ENCODE peak calls at places on chromosomes 2 and 18, in five cellular contexts. M, N, I, F and S are unnamed samples.

GRCh38 chr18:36446059-36446458 is 148.5 kb downstream of the FHOD3 start:
- DNase-seq in M (no peak), N (peak), I (no peak), F (no peak), S (no peak)

GRCh38 chr2:132608222-132608795 is 61.7 kb downstream of the LYPD1 start:
- DNase-seq in M (no peak), N (no peak), I (no peak), F (no peak), S (no peak)

GRCh38 chr2:231614559-231615057 is 21.9 kb downstream of the TEX44 start:
- DNase-seq in M (no peak), N (no peak), I (no peak), F (peak), S (peak)

GRCh38 chr2:172350844-172351480 is 76.4 kb upstream of the ITGA6 start:
- DNase-seq in M (no peak), N (no peak), I (no peak), F (no peak), S (no peak)

GRCh38 chr2:224764565-224765236 is 48.5 kb upstream of the CCDC195 start:
- DNase-seq in M (no peak), N (no peak), I (no peak), F (no peak), S (no peak)

GRCh38 chr2:210502997-210503621 is 26.6 kb upstream of the LANCL1 start:
- DNase-seq in M (peak), N (peak), I (peak), F (peak), S (peak)

GRCh38 chr2:140808816-140809215 is 1322.0 kb downstream of the LRP1B start:
- DNase-seq in M (peak), N (no peak), I (no peak), F (no peak), S (no peak)

GRCh38 chr2:173130521-173131467 is 55.1 kb downstream of the MAP3K20 start:
- DNase-seq in M (no peak), N (no peak), I (no peak), F (no peak), S (no peak)

GRCh38 chr2:4693266-4693665 is 989.9 kb downstream of the DCDC2C start:
- DNase-seq in M (no peak), N (no peak), I (no peak), F (no peak), S (no peak)

GRCh38 chr2:107810734-107811133 is 16.0 kb upstream of the RGPD4 start:
- DNase-seq in M (no peak), N (no peak), I (no peak), F (no peak), S (no peak)

GRCh38 chr2:101151141-101151858 is at the start of gene TBC1D8:
- DNase-seq in M (peak), N (peak), I (peak), F (peak), S (peak)

GRCh38 chr2:71932027-71932779 is 215.5 kb downstream of the CYP26B1 start:
- DNase-seq in M (no peak), N (no peak), I (no peak), F (no peak), S (no peak)

GRCh38 chr18:49757513-49758262 is 55.6 kb downstream of the ACAA2 start:
- DNase-seq in M (peak), N (no peak), I (peak), F (no peak), S (peak)

GRCh38 chr2:149744845-149745244 is 157.3 kb upstream of the MMADHC start:
- DNase-seq in M (no peak), N (no peak), I (no peak), F (no peak), S (no peak)

GRCh38 chr18:59057969-59058368 is 81.7 kb upstream of the SEC11C start:
- DNase-seq in M (no peak), N (no peak), I (no peak), F (no peak), S (no peak)

GRCh38 chr18:68937204-68937603 is 139.3 kb downstream of the CCDC102B start:
- DNase-seq in M (no peak), N (no peak), I (no peak), F (no peak), S (no peak)

GRCh38 chr2:9286553-9287399 is 80.2 kb downstream of the ASAP2 start:
- DNase-seq in M (no peak), N (peak), I (no peak), F (no peak), S (no peak)

GRCh38 chr2:30871980-30872789 is 64.9 kb upstream of the CAPN13 start:
- DNase-seq in M (peak), N (peak), I (no peak), F (no peak), S (no peak)

GRCh38 chr2:239636808-239637207 is 236.0 kb upstream of the HDAC4 start:
- DNase-seq in M (no peak), N (no peak), I (no peak), F (no peak), S (no peak)

GRCh38 chr2:234678721-234679120 is 181.8 kb upstream of the ARL4C start:
- DNase-seq in M (no peak), N (no peak), I (no peak), F (no peak), S (no peak)

GRCh38 chr2:202760848-202761247 is 110.7 kb downstream of the ICA1L start:
- DNase-seq in M (no peak), N (peak), I (no peak), F (no peak), S (no peak)

GRCh38 chr2:98114643-98115355 is 27.8 kb downstream of the VWA3B start:
- DNase-seq in M (peak), N (no peak), I (no peak), F (no peak), S (no peak)

GRCh38 chr18:21069468-21069867 is 42.1 kb downstream of the ROCK1 start:
- DNase-seq in M (no peak), N (no peak), I (no peak), F (no peak), S (no peak)

GRCh38 chr2:96267159-96267971 is 1.3 kb downstream of the CIAO1 start:
- DNase-seq in M (peak), N (peak), I (no peak), F (peak), S (peak)

GRCh38 chr2:78992807-78993517 is 32.5 kb upstream of the REG3G start:
- DNase-seq in M (peak), N (no peak), I (no peak), F (no peak), S (no peak)

GRCh38 chr2:136248242-136248641 is 130.3 kb upstream of the CXCR4 start:
- DNase-seq in M (no peak), N (no peak), I (no peak), F (no peak), S (no peak)

GRCh38 chr2:222671259-222672067 is at the start of gene MOGAT1:
- DNase-seq in M (peak), N (no peak), I (no peak), F (no peak), S (no peak)

GRCh38 chr2:218383892-218384519 is 1.9 kb downstream of the SLC11A1 start:
- DNase-seq in M (no peak), N (peak), I (no peak), F (no peak), S (no peak)

GRCh38 chr2:177283871-177284270 is 19.3 kb upstream of the NFE2L2 start:
- DNase-seq in M (no peak), N (no peak), I (no peak), F (no peak), S (no peak)

GRCh38 chr2:100285691-100286090 is 36.6 kb downstream of the LONRF2 start:
- DNase-seq in M (no peak), N (no peak), I (no peak), F (no peak), S (no peak)

GRCh38 chr2:126655500-126656310 is at the start of gene GYPC:
- DNase-seq in M (peak), N (no peak), I (no peak), F (peak), S (no peak)

GRCh38 chr2:18426174-18426573 is 134.3 kb downstream of the RDH14 start:
- DNase-seq in M (no peak), N (no peak), I (no peak), F (no peak), S (no peak)